ENCODE peak calls at places on chromosomes 5 and 9, in four cellular contexts. X, Z, Y and W are unnamed samples.

GRCh38 chr5:72470817-72471216 is 36.4 kb downstream of the ZNF366 start:
- DNase-seq in X (no peak), Z (no peak), Y (peak), W (no peak)

GRCh38 chr9:116337015-116337414 is 183.4 kb downstream of the PAPPA start:
- DNase-seq in X (no peak), Z (no peak), Y (no peak), W (no peak)

GRCh38 chr5:59665086-59665831 is 228.3 kb downstream of the PDE4D start:
- DNase-seq in X (no peak), Z (no peak), Y (no peak), W (no peak)

GRCh38 chr9:73143606-73144328 is 7.9 kb upstream of the ANXA1 start:
- DNase-seq in X (no peak), Z (no peak), Y (peak), W (no peak)

GRCh38 chr5:43236633-43237355 is 44.8 kb downstream of the NIM1K start:
- DNase-seq in X (no peak), Z (no peak), Y (no peak), W (no peak)

GRCh38 chr5:81601912-81602311 is 149.0 kb downstream of the SSBP2 start:
- DNase-seq in X (no peak), Z (no peak), Y (no peak), W (no peak)

GRCh38 chr9:371349-371748 is 156.7 kb downstream of the DOCK8 start:
- DNase-seq in X (no peak), Z (no peak), Y (no peak), W (no peak)

GRCh38 chr5:146825033-146825432 is 53.5 kb downstream of the PPP2R2B start:
- DNase-seq in X (peak), Z (no peak), Y (no peak), W (peak)

GRCh38 chr5:113212244-113212920 is 222.4 kb downstream of the TSSK1B start:
- DNase-seq in X (no peak), Z (no peak), Y (no peak), W (no peak)

GRCh38 chr5:14476791-14477435 is 104.7 kb upstream of the OTULINL start:
- DNase-seq in X (no peak), Z (no peak), Y (no peak), W (no peak)

GRCh38 chr5:134206627-134207160 is 19.2 kb downstream of the PPP2CA start:
- DNase-seq in X (no peak), Z (no peak), Y (no peak), W (no peak)

GRCh38 chr9:124624735-124624992 is 117.5 kb upstream of the NR5A1 start:
- DNase-seq in X (no peak), Z (no peak), Y (no peak), W (no peak)

GRCh38 chr5:107594253-107595045 is 76.3 kb downstream of the EFNA5 start:
- DNase-seq in X (no peak), Z (no peak), Y (no peak), W (no peak)

GRCh38 chr5:38766151-38766550 is 79.7 kb upstream of the OSMR start:
- DNase-seq in X (no peak), Z (no peak), Y (no peak), W (no peak)

GRCh38 chr9:16028516-16028915 is 475.7 kb downstream of the CCDC171 start:
- DNase-seq in X (no peak), Z (no peak), Y (no peak), W (no peak)

GRCh38 chr9:27212621-27213020 is 84.3 kb downstream of the EQTN start:
- DNase-seq in X (no peak), Z (no peak), Y (no peak), W (no peak)

GRCh38 chr5:76175821-76176403 is 92.7 kb downstream of the SV2C start:
- DNase-seq in X (no peak), Z (no peak), Y (no peak), W (no peak)

GRCh38 chr5:72451771-72452505 is 55.3 kb downstream of the ZNF366 start:
- DNase-seq in X (peak), Z (peak), Y (no peak), W (peak)